ENCODE peak calls at places on chromosomes 7 and 10, in nine cellular contexts. O is effector CD4-positive, alpha-beta T cell; K is aorta; Q is activated T-helper 1 cell treated with anti-CD3 and anti-CD28 coated beads, Interleukin-12 subunit alpha, Interleukin-12 subunit beta, Interleukin-2, Interleukin-4 antibody, amounts not matched to agents 30 ng/mL and 10 ng/mL and 1 ng/mL, durations not matched to agents 14 hours and 24 hours and 36 hours; A is transverse colon; W is fibroblast of the aortic adventitia; M is fibroblast of lung; U is posterior cingulate gyrus; V is Caki2. G is an unnamed sample.

GRCh38 chr10:27041196-27041595 is 59.1 kb downstream of the ANKRD26 start:
- DNase-seq in O (no peak), K (no peak), Q (no peak), A (no peak), W (no peak), M (peak; percentile 32), U (no peak), V (no peak), G (no peak)

GRCh38 chr10:36094091-36094490 is 452.0 kb upstream of the FZD8 start:
- DNase-seq in O (no peak), K (no peak), Q (no peak), A (no peak), W (no peak), M (peak; percentile 4), U (no peak), V (no peak), G (no peak)

GRCh38 chr7:3510101-3511020 is 209.3 kb downstream of the SDK1 start:
- DNase-seq in O (no peak), K (no peak), Q (no peak), A (no peak), W (no peak), M (peak; percentile 62), U (no peak), V (no peak), G (no peak)

GRCh38 chr7:7884855-7885254 is 83.7 kb upstream of the GLCCI1 start:
- DNase-seq in O (no peak), K (no peak), Q (no peak), A (no peak), W (peak; percentile 67), M (peak; percentile 63), U (no peak), V (no peak), G (no peak)

GRCh38 chr7:44152971-44153947 is 12.1 kb upstream of the MYL7 start:
- DNase-seq in O (no peak), K (peak; percentile 66), Q (no peak), A (no peak), W (no peak), M (no peak), U (no peak), V (no peak), G (no peak)

GRCh38 chr10:93873427-93874115 is 20.2 kb upstream of the SLC35G1 start:
- DNase-seq in O (no peak), K (no peak), Q (no peak), A (no peak), W (peak; percentile 75), M (peak; percentile 73), U (no peak), V (peak; percentile 10), G (no peak)

GRCh38 chr7:94344826-94345225 is 49.9 kb upstream of the COL1A2 start:
- DNase-seq in O (no peak), K (no peak), Q (no peak), A (no peak), W (peak; percentile 59), M (peak; percentile 76), U (no peak), V (no peak), G (no peak)

GRCh38 chr10:34758447-34758996 is 56.6 kb downstream of the PARD3 start:
- DNase-seq in O (no peak), K (no peak), Q (no peak), A (no peak), W (peak; percentile 76), M (peak; percentile 96), U (no peak), V (peak; percentile 97), G (peak; percentile 28)

GRCh38 chr7:155800741-155801267 is 11.5 kb downstream of the SHH start:
- DNase-seq in O (no peak), K (peak; percentile 67), Q (no peak), A (no peak), W (no peak), M (no peak), U (no peak), V (no peak), G (no peak)

GRCh38 chr7:147540743-147541142 is 1049.8 kb upstream of the C7orf33 start:
- DNase-seq in O (no peak), K (no peak), Q (no peak), A (no peak), W (no peak), M (no peak), U (no peak), V (no peak), G (no peak)

GRCh38 chr7:917255-918117 is 37.0 kb downstream of the ADAP1 start:
- DNase-seq in O (no peak), K (peak; percentile 53), Q (no peak), A (peak; percentile 13), W (no peak), M (no peak), U (peak; percentile 5), V (no peak), G (no peak)

GRCh38 chr7:64653721-64654401 is 12.1 kb upstream of the ZNF107 start:
- DNase-seq in O (no peak), K (no peak), Q (no peak), A (no peak), W (no peak), M (no peak), U (no peak), V (no peak), G (no peak)

GRCh38 chr7:109376576-109376975 is 806.9 kb downstream of the DNAJB9 start:
- DNase-seq in O (no peak), K (no peak), Q (no peak), A (no peak), W (no peak), M (peak; percentile 2), U (no peak), V (no peak), G (no peak)

GRCh38 chr7:138325434-138325833 is 134.6 kb upstream of the TRIM24 start:
- DNase-seq in O (no peak), K (no peak), Q (no peak), A (no peak), W (no peak), M (no peak), U (no peak), V (no peak), G (no peak)

GRCh38 chr7:15130666-15131541 is 228.4 kb upstream of the DGKB start:
- DNase-seq in O (no peak), K (no peak), Q (no peak), A (no peak), W (peak; percentile 84), M (peak; percentile 79), U (no peak), V (no peak), G (no peak)

GRCh38 chr7:152891160-152891621 is 131.6 kb downstream of the ACTR3B start:
- DNase-seq in O (no peak), K (no peak), Q (no peak), A (no peak), W (no peak), M (no peak), U (no peak), V (no peak), G (no peak)

GRCh38 chr7:1713502-1714484 is 43.7 kb downstream of the ELFN1 start:
- DNase-seq in O (no peak), K (no peak), Q (no peak), A (no peak), W (no peak), M (no peak), U (no peak), V (no peak), G (no peak)

GRCh38 chr7:147513451-147513850 is 1077.1 kb upstream of the C7orf33 start:
- DNase-seq in O (no peak), K (no peak), Q (no peak), A (no peak), W (no peak), M (no peak), U (no peak), V (no peak), G (no peak)

GRCh38 chr10:50846753-50847152 is 38.7 kb downstream of the A1CF start:
- DNase-seq in O (no peak), K (no peak), Q (no peak), A (no peak), W (no peak), M (peak; percentile 28), U (no peak), V (no peak), G (no peak)

GRCh38 chr10:88952647-88953111 is at the start of gene ACTA2:
- DNase-seq in O (no peak), K (peak; percentile 94), Q (no peak), A (peak; percentile 55), W (peak; percentile 46), M (peak; percentile 94), U (no peak), V (no peak), G (no peak)

G was measured in GM13977.